ENCODE peak calls at places on chromosomes 11 and 22, in four cellular contexts. O, J, Z and D are unnamed samples.

GRCh38 chr11:12232819-12233601 is 122.6 kb downstream of the MICAL2 start:
- DNase-seq in O (no peak), J (no peak), Z (peak), D (no peak)

GRCh38 chr11:9748361-9748970 is 84.6 kb downstream of the SWAP70 start:
- DNase-seq in O (peak), J (peak), Z (peak), D (peak)

GRCh38 chr11:2530855-2531200 is 86.0 kb downstream of the KCNQ1 start:
- DNase-seq in O (no peak), J (no peak), Z (no peak), D (no peak)

GRCh38 chr22:46074771-46075551 is 75.4 kb upstream of the PPARA start:
- DNase-seq in O (no peak), J (peak), Z (no peak), D (no peak)

GRCh38 chr11:2761131-2762030 is 61.6 kb upstream of the KCNQ1OT1 start:
- DNase-seq in O (peak), J (peak), Z (no peak), D (no peak)

GRCh38 chr22:41526802-41527799 is 17.2 kb downstream of the POLR3H start:
- DNase-seq in O (peak), J (peak), Z (no peak), D (peak)

GRCh38 chr11:101224221-101224620 is 94.6 kb upstream of the PGR start:
- DNase-seq in O (no peak), J (no peak), Z (no peak), D (no peak)

GRCh38 chr11:77151804-77152513 is 23.9 kb downstream of the MYO7A start:
- DNase-seq in O (no peak), J (no peak), Z (peak), D (peak)

GRCh38 chr11:93196816-93197382 is 892 bp downstream of the SLC36A4 start:
- DNase-seq in O (no peak), J (no peak), Z (no peak), D (no peak)

GRCh38 chr22:23063539-23064380 is 6.6 kb upstream of the GNAZ start:
- DNase-seq in O (no peak), J (peak), Z (no peak), D (no peak)

GRCh38 chr11:91946397-91947090 is 278.1 kb upstream of the FAT3 start:
- DNase-seq in O (no peak), J (no peak), Z (peak), D (no peak)

GRCh38 chr11:103633037-103633788 is 403.2 kb upstream of the DDI1 start:
- DNase-seq in O (no peak), J (no peak), Z (peak), D (no peak)

GRCh38 chr11:125433454-125434121 is 62.5 kb downstream of the FEZ1 start:
- DNase-seq in O (peak), J (peak), Z (peak), D (peak)

GRCh38 chr11:114440121-114440860 is 1.0 kb downstream of the REXO2 start:
- DNase-seq in O (no peak), J (no peak), Z (peak), D (no peak)

GRCh38 chr11:64285885-64286800 is 495 bp downstream of the GPR137 start:
- DNase-seq in O (no peak), J (no peak), Z (no peak), D (peak)

GRCh38 chr11:8068605-8069221 is 12.3 kb upstream of the TUB start:
- DNase-seq in O (no peak), J (no peak), Z (peak), D (no peak)

GRCh38 chr11:57321388-57321995 is 3.3 kb downstream of the TNKS1BP1 start:
- DNase-seq in O (no peak), J (peak), Z (peak), D (no peak)

GRCh38 chr11:57321996-57322880 is 2.5 kb downstream of the TNKS1BP1 start:
- DNase-seq in O (peak), J (peak), Z (peak), D (peak)

GRCh38 chr11:57320719-57321387 is 3.9 kb downstream of the TNKS1BP1 start:
- DNase-seq in O (no peak), J (peak), Z (no peak), D (no peak)

GRCh38 chr11:57318178-57318577 is 6.6 kb downstream of the TNKS1BP1 start:
- DNase-seq in O (no peak), J (peak), Z (no peak), D (no peak)

DNA sequence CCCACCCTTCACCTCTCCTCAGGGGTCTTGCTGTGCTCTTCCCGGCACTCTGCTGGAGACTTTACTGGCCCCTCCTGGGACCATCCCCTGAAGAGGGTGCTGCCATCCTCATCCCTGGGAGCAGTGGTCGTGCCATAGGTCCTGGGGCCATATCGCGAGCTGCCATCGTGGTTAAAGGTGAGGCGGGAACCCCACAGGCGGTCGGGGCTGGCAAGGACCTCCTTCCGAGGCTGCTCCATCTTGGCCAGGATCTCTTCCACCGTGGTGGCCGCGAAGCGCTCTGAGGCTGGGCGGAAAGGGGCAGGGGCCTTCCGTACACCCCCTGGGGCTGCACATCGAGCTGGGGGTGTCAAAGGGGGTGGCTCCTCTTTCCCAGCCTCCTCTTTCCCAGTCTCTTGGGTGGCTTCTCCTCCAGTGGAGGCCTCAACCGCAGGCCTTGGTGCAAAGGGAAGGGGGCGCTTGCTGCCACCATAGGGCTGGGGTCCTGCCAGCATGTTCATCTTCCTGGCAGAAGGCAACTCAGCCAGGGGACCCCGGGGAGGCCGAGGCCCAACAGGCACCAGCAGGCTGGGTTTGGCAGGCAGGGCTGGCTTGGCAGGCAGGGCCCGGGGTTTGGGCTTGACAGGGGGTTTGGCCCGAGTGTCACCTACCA is 4.6 kb downstream of the TNKS1BP1 start:
- DNase-seq in O (no peak), J (no peak), Z (no peak), D (no peak)
- TF ChIP-seq CTCF in O (no peak), J (no peak), Z (no peak), D (no peak)

GRCh38 chr11:95739108-95739507 is 50.5 kb downstream of the FAM76B start:
- DNase-seq in O (no peak), J (no peak), Z (no peak), D (no peak)
- TF ChIP-seq CTCF in O (no peak), J (no peak), Z (no peak), D (peak)

GRCh38 chr11:117874910-117875396 is 1.5 kb downstream of the FXYD6 start:
- DNase-seq in O (no peak), J (no peak), Z (no peak), D (no peak)

GRCh38 chr11:117876049-117876340 is 463 bp downstream of the FXYD6 start:
- DNase-seq in O (no peak), J (no peak), Z (no peak), D (no peak)

GRCh38 chr11:117875397-117876048 is 935 bp downstream of the FXYD6 start:
- DNase-seq in O (no peak), J (no peak), Z (no peak), D (peak)

GRCh38 chr11:117877120-117877784 is 794 bp upstream of the FXYD6 start:
- DNase-seq in O (no peak), J (no peak), Z (no peak), D (no peak)

GRCh38 chr11:117876341-117877119 is at the start of gene FXYD6:
- DNase-seq in O (peak), J (no peak), Z (peak), D (no peak)
- TF ChIP-seq CTCF in O (no peak), J (no peak), Z (no peak), D (no peak)

GRCh38 chr11:130623909-130624668 is 175.6 kb downstream of the ADAMTS15 start:
- DNase-seq in O (no peak), J (no peak), Z (peak), D (no peak)
- TF ChIP-seq CTCF in O (no peak), J (no peak), Z (no peak), D (no peak)